ENCODE peak calls at places on chromosomes 7 and 10, in six cellular contexts. C, L, V, F, Q and M are unnamed samples.

GRCh38 chr10:131344747-131345146 is 33.2 kb upstream of the TCERG1L start:
- DNase-seq in Q (no peak), C (no peak), L (no peak), F (no peak), V (no peak), M (no peak)

GRCh38 chr10:14468022-14468421 is 137.3 kb upstream of the FRMD4A start:
- DNase-seq in V (no peak), C (no peak), Q (no peak), F (no peak), L (no peak), M (peak)

GRCh38 chr10:133184591-133185244 is 24.7 kb downstream of the KNDC1 start:
- DNase-seq in L (no peak), C (no peak), V (no peak), Q (no peak), F (no peak), M (no peak)

GRCh38 chr10:44334621-44335184 is 50.2 kb downstream of the CXCL12 start:
- DNase-seq in C (peak), F (no peak), L (no peak), Q (no peak), V (no peak), M (peak)

GRCh38 chr10:34638405-34639054 is 176.6 kb downstream of the PARD3 start:
- DNase-seq in L (peak), Q (peak), V (peak), C (peak), F (no peak), M (peak)

GRCh38 chr10:123485577-123485976 is 180.6 kb upstream of the GPR26 start:
- DNase-seq in C (no peak), L (no peak), Q (no peak), F (no peak), V (no peak), M (no peak)

GRCh38 chr10:61978965-61979364 is 77.5 kb downstream of the ARID5B start:
- DNase-seq in V (no peak), C (peak), F (no peak), L (no peak), Q (no peak), M (no peak)

GRCh38 chr10:131885391-131886165 is 15.2 kb upstream of the PPP2R2D start:
- DNase-seq in V (peak), Q (peak), C (peak), L (peak), F (peak), M (no peak)

GRCh38 chr7:93873998-93874574 is 16.5 kb downstream of the TFPI2 start:
- DNase-seq in F (no peak), V (no peak), L (no peak), C (no peak), Q (no peak), M (no peak)

GRCh38 chr10:66466622-66467021 is 459.2 kb upstream of the LRRTM3 start:
- DNase-seq in F (no peak), Q (no peak), V (no peak), C (no peak), L (no peak), M (no peak)

GRCh38 chr7:27190284-27190748 is 5.3 kb upstream of the HOXA11 start:
- DNase-seq in F (no peak), V (no peak), Q (no peak), L (no peak), C (no peak), M (no peak)

GRCh38 chr7:15245801-15246200 is 316.0 kb downstream of the AGMO start:
- DNase-seq in V (no peak), C (no peak), L (no peak), F (no peak), Q (no peak), M (no peak)

GRCh38 chr7:153381275-153382119 is 621.9 kb downstream of the ACTR3B start:
- DNase-seq in C (peak), L (peak), V (no peak), Q (peak), F (no peak), M (no peak)

GRCh38 chr10:35643151-35643975 is 1.3 kb upstream of the FZD8 start:
- DNase-seq in L (peak), C (peak), V (peak), Q (peak), F (peak), M (no peak)